ENCODE peak calls at places on chromosome 7, in ten cellular contexts. Y is upper lobe of right lung; Q is HEK293T; X is Calu3; M is GM13976; C is HFF-Myc; K is SW480; B is stimulated activated CD4-positive, alpha-beta T cell treated with anti-CD3 and anti-CD28 coated beads, Interleukin-1b, Interleukin-23, amount 100 ng/mL, for 24 hours; Z is heart right ventricle; L is memory B cell. G is an unnamed sample.

GRCh38 chr7:27254625-27255024 is 12.0 kb downstream of the EVX1 start:
- DNase-seq in Z (no peak), K (no peak), X (no peak), L (no peak), C (no peak), M (no peak), Y (no peak), Q (no peak), B (no peak), G (no peak)

GRCh38 chr7:129781128-129781855 is 169.8 kb downstream of the NRF1 start:
- DNase-seq in K (peak), Z (no peak), C (no peak), B (no peak), Q (no peak), Y (no peak), L (peak), M (no peak), X (peak), G (peak)

GRCh38 chr7:73978681-73979563 is 49.1 kb upstream of the ELN start:
- DNase-seq in Z (peak), Y (peak), C (no peak), K (peak), B (no peak), L (peak), M (peak), X (peak), Q (peak), G (peak)

GRCh38 chr7:95405800-95406199 is 9.6 kb upstream of the PON3 start:
- DNase-seq in K (no peak), B (no peak), C (no peak), X (no peak), Q (no peak), Y (no peak), L (no peak), Z (no peak), M (no peak), G (no peak)

GRCh38 chr7:98418636-98419315 is 17.9 kb upstream of the BAIAP2L1 start:
- DNase-seq in M (no peak), Q (peak), Z (no peak), Y (no peak), B (no peak), C (peak), L (no peak), X (peak), K (peak), G (peak)

GRCh38 chr7:129607471-129608120 is 3.9 kb upstream of the NRF1 start:
- DNase-seq in C (no peak), K (peak), Q (peak), L (no peak), X (peak), M (peak), Y (no peak), Z (no peak), B (peak), G (peak)

GRCh38 chr7:148856891-148857290 is 27.2 kb downstream of the EZH2 start:
- DNase-seq in Y (no peak), B (no peak), L (no peak), Z (no peak), M (peak), C (no peak), X (no peak), K (no peak), Q (no peak), G (no peak)

GRCh38 chr7:36957620-36958019 is 233.3 kb upstream of the AOAH start:
- DNase-seq in B (no peak), L (no peak), X (no peak), M (no peak), Y (no peak), Q (no peak), K (no peak), C (no peak), Z (no peak), G (no peak)

GRCh38 chr7:100520138-100520537 is 18.9 kb upstream of the AGFG2 start:
- DNase-seq in Z (no peak), K (no peak), L (no peak), X (no peak), C (no peak), B (no peak), M (no peak), Y (no peak), Q (no peak), G (no peak)

G was measured in PC-9.